ENCODE peak calls at places on chromosomes 3 and 15, in eight cellular contexts. K is A549, L is HepG2, N is endothelial cell of umbilical vein, C is HCT116, S is K562, I is SK-N-SH, H is GM12878. Q is an unnamed sample.

GRCh38 chr3:117534138-117534537 is 824.6 kb downstream of the TUSC7 start:
- DNase-seq in K (no peak), I (no peak), C (no peak), N (no peak), S (no peak), H (no peak), L (no peak), Q (no peak)

GRCh38 chr3:86969500-86970189 is 21.3 kb downstream of the VGLL3 start:
- DNase-seq in H (no peak), S (peak; percentile 35), C (peak; percentile 38), I (peak; percentile 42), L (peak; percentile 19), K (no peak), N (peak; percentile 38), Q (peak; percentile 27)

GRCh38 chr3:192684151-192684550 is 43.2 kb downstream of the FGF12 start:
- DNase-seq in H (no peak), S (no peak), N (no peak), I (no peak), L (no peak), C (no peak), K (no peak), Q (no peak)

GRCh38 chr3:112395166-112395894 is 62.4 kb downstream of the CD200 start:
- DNase-seq in C (no peak), H (no peak), K (no peak), I (no peak), N (peak; percentile 95), L (no peak), S (no peak), Q (no peak)

GRCh38 chr15:45431502-45431901 is 53.2 kb upstream of the GATM start:
- DNase-seq in C (no peak), N (no peak), H (no peak), K (no peak), S (no peak), I (no peak), L (no peak), Q (no peak)

GRCh38 chr3:129360224-129360623 is 68.2 kb downstream of the EFCAB12 start:
- DNase-seq in I (peak; percentile 65), H (no peak), S (no peak), C (no peak), L (no peak), K (no peak), N (no peak), Q (no peak)

GRCh38 chr3:57556459-57557087 is 499 bp downstream of the PDE12 start:
- DNase-seq in K (peak; percentile 2), C (no peak), I (no peak), H (no peak), N (no peak), L (no peak), S (peak; percentile 19), Q (no peak)

GRCh38 chr15:100309984-100310291 is 31.8 kb downstream of the ADAMTS17 start:
- DNase-seq in I (peak; percentile 43), H (no peak), L (no peak), N (no peak), C (no peak), K (no peak), S (no peak), Q (no peak)

GRCh38 chr3:184001761-184002160 is 15.9 kb downstream of the ABCC5 start:
- DNase-seq in N (no peak), K (no peak), I (no peak), S (no peak), L (no peak), H (no peak), C (no peak), Q (no peak)

GRCh38 chr3:184002469-184002868 is 15.2 kb downstream of the ABCC5 start:
- DNase-seq in S (no peak), H (no peak), N (no peak), L (no peak), K (no peak), I (no peak), C (no peak), Q (no peak)

GRCh38 chr3:184003187-184003967 is 14.3 kb downstream of the ABCC5 start:
- DNase-seq in H (no peak), N (peak; percentile 66), C (no peak), S (no peak), K (no peak), L (no peak), I (no peak), Q (no peak)

GRCh38 chr3:184005981-184006507 is 11.6 kb downstream of the ABCC5 start:
- DNase-seq in C (peak; percentile 78), K (no peak), L (no peak), N (peak; percentile 69), S (peak; percentile 67), H (peak; percentile 27), I (no peak), Q (no peak)

GRCh38 chr3:184004483-184004882 is 13.2 kb downstream of the ABCC5 start:
- DNase-seq in S (no peak), N (no peak), I (no peak), K (no peak), L (no peak), C (no peak), H (no peak), Q (no peak)
- H3K4me2 ChIP-seq in S (no peak overlapping the region), N (no peak overlapping the region), I (no peak overlapping the region), K (no peak overlapping the region), L (no peak overlapping the region), C (no peak overlapping the region), H (no peak overlapping the region), Q (no peak overlapping the region)

GRCh38 chr3:95280711-95281352 is 1218.0 kb downstream of the NSUN3 start:
- DNase-seq in N (peak; percentile 20), S (no peak), H (no peak), I (no peak), K (no peak), C (no peak), L (no peak), Q (no peak)

GRCh38 chr3:95272791-95273190 is 1209.9 kb downstream of the NSUN3 start:
- DNase-seq in C (no peak), L (no peak), N (no peak), S (no peak), I (no peak), K (no peak), H (no peak), Q (no peak)

DNA sequence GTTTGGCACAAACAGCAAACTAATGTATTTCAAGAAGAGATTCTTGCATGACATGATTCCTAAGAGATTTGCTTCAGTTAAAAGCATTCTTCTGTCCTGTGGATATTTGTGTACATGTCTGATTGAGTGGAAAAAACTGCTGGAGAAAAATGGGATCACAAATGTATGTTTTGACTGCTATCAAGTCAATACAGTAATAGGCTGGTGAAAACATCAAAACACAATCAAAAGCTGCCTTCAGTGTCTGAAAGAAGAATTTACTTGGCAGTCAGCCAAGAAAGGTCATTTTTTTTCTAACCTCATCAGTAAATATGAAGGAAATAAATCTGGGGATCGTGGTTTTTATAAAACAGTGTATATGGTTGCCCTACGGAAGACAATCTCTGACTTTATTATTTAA is 1214.8 kb downstream of the NSUN3 start:
- DNase-seq in I (no peak), L (no peak), N (peak; percentile 7), H (no peak), S (no peak), K (no peak), C (no peak), Q (no peak)
- TF ChIP-seq MAX in I (no peak), L (no peak), N (no peak), H (no peak), S (no peak), K (no peak), C (no peak), Q (no peak)

GRCh38 chr3:101036676-101037075 is 43.5 kb upstream of the ABI3BP start:
- DNase-seq in H (no peak), I (no peak), L (no peak), N (no peak), K (no peak), C (peak; percentile 2), S (no peak), Q (no peak)

GRCh38 chr3:101038880-101039279 is 45.7 kb upstream of the ABI3BP start:
- DNase-seq in L (no peak), I (no peak), N (no peak), S (no peak), C (no peak), H (no peak), K (no peak), Q (no peak)

GRCh38 chr3:101038393-101038792 is 45.2 kb upstream of the ABI3BP start:
- DNase-seq in I (no peak), N (no peak), C (no peak), L (no peak), S (no peak), K (no peak), H (no peak), Q (no peak)

GRCh38 chr3:101037613-101038012 is 44.4 kb upstream of the ABI3BP start:
- DNase-seq in S (no peak), H (no peak), L (no peak), K (no peak), C (no peak), I (no peak), N (no peak), Q (no peak)

GRCh38 chr3:101036213-101036618 is 43.0 kb upstream of the ABI3BP start:
- DNase-seq in H (no peak), K (peak; percentile 18), I (no peak), L (peak; percentile 11), C (peak; percentile 61), N (peak; percentile 84), S (no peak), Q (no peak)
- H3K4me2 ChIP-seq in H (no peak overlapping the region), K (peak overlapping the region; percentile 52), I (peak overlapping the region; percentile 68), L (no peak overlapping the region), C (peak overlapping the region; percentile 69), N (peak overlapping the region; percentile 18), S (no peak overlapping the region), Q (no peak overlapping the region)

GRCh38 chr15:40091861-40092415 is 16.7 kb downstream of the BMF start:
- DNase-seq in C (no peak), S (no peak), L (no peak), H (no peak), N (no peak), I (no peak), K (no peak), Q (no peak)

GRCh38 chr15:40093224-40093842 is 15.3 kb downstream of the BMF start:
- DNase-seq in S (no peak), C (no peak), N (no peak), L (no peak), K (no peak), H (no peak), I (no peak), Q (no peak)

GRCh38 chr15:40090774-40091455 is 17.8 kb downstream of the BMF start:
- DNase-seq in I (no peak), L (no peak), N (no peak), S (no peak), K (no peak), H (no peak), C (no peak), Q (no peak)

GRCh38 chr15:40094156-40094555 is 14.5 kb downstream of the BMF start:
- DNase-seq in L (no peak), K (no peak), I (no peak), C (no peak), S (no peak), H (no peak), N (no peak), Q (no peak)

DNA sequence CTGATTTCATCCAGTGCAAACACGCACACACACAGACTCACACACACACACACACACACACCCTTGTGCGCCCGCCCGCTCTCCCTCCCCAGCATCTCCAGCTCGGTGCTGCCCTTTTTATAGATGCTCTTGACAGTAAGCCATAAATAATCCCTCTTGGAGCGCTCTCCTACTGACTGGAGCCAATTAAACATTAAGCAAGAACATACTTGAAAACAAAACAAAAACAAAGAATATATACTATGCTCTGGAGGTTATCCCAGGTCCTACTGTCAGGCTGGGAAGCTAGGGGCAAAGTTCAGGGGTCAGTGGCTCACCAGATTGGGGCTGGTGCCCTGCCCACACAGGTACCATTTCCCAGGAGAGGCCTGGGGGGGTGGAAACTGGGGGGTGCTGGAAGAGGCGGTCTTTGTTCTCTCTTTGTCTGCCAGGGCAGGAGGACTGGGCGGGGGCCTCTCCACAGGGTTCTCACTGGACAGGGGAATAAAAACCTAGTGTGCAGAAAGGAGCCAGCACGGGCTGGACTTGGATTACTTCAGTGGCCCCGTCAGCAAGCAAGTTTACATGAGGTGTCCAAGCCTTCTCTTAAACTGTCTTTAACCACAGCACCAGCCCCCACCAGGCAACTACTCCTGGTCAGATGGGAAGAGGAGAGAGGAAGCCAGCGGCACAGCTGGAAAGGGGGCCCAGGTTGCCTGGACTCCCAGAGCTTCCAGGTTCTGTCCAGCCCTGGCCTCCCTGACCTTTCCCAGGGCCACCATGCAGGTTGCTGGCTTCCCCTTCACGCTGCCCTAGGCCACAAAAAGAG is 16.1 kb downstream of the BMF start:
- DNase-seq in C (no peak), K (no peak), I (peak; percentile 54), S (no peak), L (peak; percentile 84), H (no peak), N (no peak), Q (no peak)
- TF ChIP-seq MAX in C (no peak), K (no peak), I (no peak), S (no peak), L (peak; percentile 42), H (no peak), N (no peak), Q (no peak)